ENCODE peak calls at places on chromosomes 6 and 20, in ten cellular contexts. J, L, N, V, Z, S, G, K, U and I are unnamed samples.

GRCh38 chr6:4637691-4638433 is 138.3 kb upstream of the CDYL start:
- DNase-seq in N (peak), L (no peak), U (peak), V (no peak), K (no peak), G (no peak), J (no peak), S (peak), Z (peak), I (no peak)

GRCh38 chr6:142322504-142323198 is 20.8 kb downstream of the ADGRG6 start:
- DNase-seq in Z (no peak), K (no peak), N (no peak), J (no peak), V (no peak), S (no peak), U (no peak), L (no peak), G (no peak), I (no peak)

GRCh38 chr6:46216879-46217278 is 46.1 kb upstream of the ENPP5 start:
- DNase-seq in K (no peak), N (no peak), U (no peak), L (no peak), S (no peak), Z (peak), J (no peak), V (no peak), G (no peak), I (no peak)

GRCh38 chr6:112086744-112087135 is 542 bp downstream of the TUBE1 start:
- DNase-seq in U (peak), L (no peak), N (no peak), J (no peak), G (no peak), S (peak), Z (peak), K (no peak), V (no peak), I (peak)

GRCh38 chr6:119096683-119097310 is 18.3 kb upstream of the FAM184A start:
- DNase-seq in S (peak), V (peak), G (no peak), J (no peak), K (peak), U (peak), L (no peak), N (no peak), Z (peak), I (no peak)

GRCh38 chr6:13030421-13030820 is 297.9 kb downstream of the TBC1D7 start:
- DNase-seq in K (no peak), G (no peak), N (no peak), L (no peak), J (no peak), Z (no peak), S (no peak), U (no peak), V (no peak), I (no peak)

GRCh38 chr20:50794846-50795634 is at the start of gene BCAS4:
- DNase-seq in K (peak), N (peak), S (peak), U (peak), J (peak), G (peak), V (peak), Z (peak), L (peak), I (no peak)

GRCh38 chr6:151010111-151010510 is 144.6 kb downstream of the MTHFD1L start:
- DNase-seq in N (no peak), L (no peak), U (no peak), S (no peak), J (no peak), G (no peak), V (no peak), K (no peak), Z (no peak), I (no peak)

GRCh38 chr20:50794181-50794845 is 548 bp upstream of the BCAS4 start:
- DNase-seq in S (no peak), N (no peak), V (no peak), K (peak), U (no peak), G (no peak), Z (no peak), L (no peak), J (peak), I (no peak)

GRCh38 chr6:96700931-96701330 is 136.3 kb downstream of the GPR63 start:
- DNase-seq in U (no peak), N (no peak), L (no peak), K (no peak), J (no peak), G (no peak), S (no peak), Z (no peak), V (no peak), I (no peak)

GRCh38 chr6:164379786-164380185 is 929.6 kb downstream of the C6orf118 start:
- DNase-seq in J (no peak), S (peak), K (no peak), N (no peak), Z (peak), L (no peak), G (no peak), V (no peak), U (peak), I (no peak)

GRCh38 chr20:51864967-51865366 is 62.6 kb upstream of the SALL4 start:
- DNase-seq in U (no peak), N (no peak), J (no peak), G (no peak), V (no peak), L (no peak), Z (no peak), K (no peak), S (no peak), I (no peak)

GRCh38 chr6:7073810-7074525 is 33.8 kb upstream of the RREB1 start:
- DNase-seq in J (peak), N (no peak), V (peak), S (no peak), U (no peak), G (peak), L (peak), Z (no peak), K (no peak), I (no peak)

GRCh38 chr6:55980627-55981211 is 105.3 kb upstream of the BMP5 start:
- DNase-seq in S (peak), J (no peak), K (no peak), G (peak), L (no peak), V (peak), Z (peak), N (no peak), U (peak), I (peak)

GRCh38 chr6:16047435-16047834 is 81.5 kb upstream of the MYLIP start:
- DNase-seq in S (no peak), Z (no peak), U (no peak), G (no peak), L (no peak), J (no peak), K (no peak), N (no peak), V (no peak), I (no peak)

GRCh38 chr20:371755-372542 is 8.6 kb upstream of the TRIB3 start:
- DNase-seq in G (peak), N (no peak), S (peak), J (peak), L (no peak), Z (peak), K (peak), U (peak), V (peak), I (no peak)

GRCh38 chr6:13226071-13226470 is 102.3 kb downstream of the TBC1D7 start:
- DNase-seq in S (no peak), U (no peak), J (no peak), G (no peak), L (no peak), Z (no peak), K (no peak), N (no peak), V (no peak), I (no peak)

GRCh38 chr20:17873410-17874270 is 95.0 kb downstream of the SNX5 start:
- DNase-seq in U (peak), L (no peak), S (peak), J (peak), G (peak), K (no peak), N (peak), Z (peak), V (peak), I (no peak)

GRCh38 chr20:40612247-40612646 is 76.8 kb downstream of the MAFB start:
- DNase-seq in V (no peak), K (no peak), G (no peak), U (no peak), N (no peak), S (no peak), J (no peak), L (no peak), Z (no peak), I (no peak)

GRCh38 chr6:36319436-36319762 is 17.3 kb downstream of the BNIP5 start:
- DNase-seq in N (no peak), U (no peak), J (no peak), L (no peak), V (no peak), S (no peak), K (no peak), Z (no peak), G (peak), I (peak)

GRCh38 chr20:1319051-1319450 is 9.9 kb downstream of the SDCBP2 start:
- DNase-seq in K (no peak), N (no peak), U (no peak), Z (peak), S (no peak), G (no peak), V (no peak), L (no peak), J (no peak), I (no peak)

GRCh38 chr6:19547507-19547906 is 289.7 kb upstream of the ID4 start:
- DNase-seq in G (no peak), U (no peak), V (no peak), K (no peak), S (no peak), L (no peak), N (no peak), J (no peak), Z (no peak), I (no peak)

GRCh38 chr6:130776287-130776925 is 50.8 kb upstream of the SMLR1 start:
- DNase-seq in U (no peak), J (no peak), S (no peak), L (no peak), K (no peak), G (no peak), V (no peak), Z (no peak), N (no peak), I (no peak)

GRCh38 chr6:35688605-35689322 is at the start of gene FKBP5:
- DNase-seq in S (peak), G (peak), K (peak), N (peak), Z (peak), J (peak), L (peak), V (peak), U (peak), I (peak)

GRCh38 chr20:3659492-3660261 is 3.5 kb downstream of the GFRA4 start:
- DNase-seq in G (no peak), V (no peak), S (no peak), L (no peak), N (no peak), Z (no peak), U (no peak), J (no peak), K (no peak), I (no peak)

GRCh38 chr6:139832493-139832892 is 458.0 kb upstream of the CITED2 start:
- DNase-seq in Z (no peak), K (no peak), L (no peak), N (no peak), V (no peak), J (no peak), U (no peak), G (no peak), S (no peak), I (no peak)

GRCh38 chr6:140043762-140044378 is 669.4 kb upstream of the CITED2 start:
- DNase-seq in S (peak), U (peak), V (no peak), K (no peak), L (no peak), N (no peak), J (no peak), G (no peak), Z (peak), I (no peak)

GRCh38 chr20:15289337-15289736 is 951.9 kb upstream of the FLRT3 start:
- DNase-seq in L (no peak), J (no peak), S (no peak), N (no peak), U (no peak), K (no peak), V (no peak), Z (no peak), G (no peak), I (no peak)

GRCh38 chr6:4274382-4275082 is 139.2 kb upstream of the ECI2 start:
- DNase-seq in S (peak), K (no peak), Z (no peak), V (no peak), L (no peak), G (no peak), J (no peak), N (no peak), U (no peak), I (no peak)

GRCh38 chr6:9121551-9121950 is 686.2 kb upstream of the SLC35B3 start:
- DNase-seq in K (no peak), Z (peak), G (no peak), L (no peak), N (no peak), S (peak), J (no peak), V (no peak), U (no peak), I (no peak)

GRCh38 chr6:69601132-69601531 is 195.7 kb downstream of the LMBRD1 start:
- DNase-seq in U (no peak), N (no peak), S (no peak), L (no peak), V (no peak), G (no peak), K (no peak), Z (no peak), J (no peak), I (peak)

GRCh38 chr20:50297498-50298348 is 107.1 kb downstream of the CEBPB start:
- DNase-seq in S (no peak), J (peak), K (no peak), N (no peak), Z (no peak), U (no peak), G (no peak), V (no peak), L (no peak), I (no peak)

GRCh38 chr6:146650799-146651481 is 52.2 kb downstream of the ADGB start:
- DNase-seq in Z (no peak), L (no peak), J (no peak), S (no peak), U (no peak), V (no peak), K (no peak), N (no peak), G (no peak), I (no peak)

GRCh38 chr6:140082867-140083297 is 708.4 kb upstream of the CITED2 start:
- DNase-seq in U (peak), G (no peak), V (no peak), S (peak), J (no peak), K (no peak), Z (peak), N (no peak), L (no peak), I (peak)

GRCh38 chr6:43933111-43933885 is 163.3 kb downstream of the VEGFA start:
- DNase-seq in G (no peak), V (no peak), J (peak), L (no peak), U (no peak), N (peak), S (peak), K (no peak), Z (no peak), I (no peak)

GRCh38 chr6:3748208-3748701 is 3.3 kb downstream of the PXDC1 start:
- DNase-seq in Z (peak), J (no peak), S (peak), V (peak), K (no peak), N (no peak), L (no peak), G (peak), U (peak), I (peak)

GRCh38 chr6:137664183-137664582 is 170.0 kb upstream of the OLIG3 start:
- DNase-seq in V (no peak), N (no peak), U (no peak), G (no peak), L (no peak), K (no peak), Z (no peak), J (no peak), S (no peak), I (no peak)

GRCh38 chr20:63071541-63072181 is 64.9 kb upstream of the BHLHE23 start:
- DNase-seq in Z (peak), L (peak), J (peak), S (peak), G (no peak), V (no peak), U (peak), N (peak), K (peak), I (no peak)

GRCh38 chr6:89492025-89492640 is 59.2 kb downstream of the ANKRD6 start:
- DNase-seq in K (no peak), V (no peak), J (no peak), S (no peak), Z (no peak), G (no peak), L (no peak), U (no peak), N (no peak), I (no peak)

GRCh38 chr20:42895062-42895461 is 294.6 kb downstream of the PTPRT start:
- DNase-seq in N (no peak), L (no peak), J (no peak), G (no peak), Z (no peak), S (no peak), K (no peak), U (no peak), V (no peak), I (no peak)

GRCh38 chr6:84791927-84792326 is 27.5 kb upstream of the TBX18 start:
- DNase-seq in J (no peak), Z (no peak), N (no peak), S (no peak), G (no peak), V (no peak), L (no peak), U (no peak), K (no peak), I (no peak)
- H3K4me3 ChIP-seq in J (no peak), Z (no peak), N (no peak), S (no peak), G (no peak), V (no peak), L (no peak), U (no peak), K (no peak), I (no peak)

GRCh38 chr6:82612475-82612874 is 248.9 kb downstream of the TPBG start:
- DNase-seq in L (no peak), S (peak), G (no peak), V (no peak), N (no peak), Z (no peak), U (no peak), K (no peak), J (no peak), I (no peak)

GRCh38 chr6:82614518-82614917 is 250.9 kb downstream of the TPBG start:
- DNase-seq in G (no peak), V (no peak), L (no peak), S (no peak), N (no peak), U (no peak), Z (no peak), K (no peak), J (no peak), I (no peak)

GRCh38 chr6:82619573-82619972 is 256.0 kb downstream of the TPBG start:
- DNase-seq in S (no peak), Z (no peak), U (no peak), L (no peak), J (no peak), K (no peak), G (no peak), N (no peak), V (no peak), I (no peak)

GRCh38 chr6:82617648-82618047 is 254.0 kb downstream of the TPBG start:
- DNase-seq in V (no peak), N (no peak), U (peak), G (no peak), K (no peak), J (no peak), S (peak), L (no peak), Z (peak), I (no peak)

DNA sequence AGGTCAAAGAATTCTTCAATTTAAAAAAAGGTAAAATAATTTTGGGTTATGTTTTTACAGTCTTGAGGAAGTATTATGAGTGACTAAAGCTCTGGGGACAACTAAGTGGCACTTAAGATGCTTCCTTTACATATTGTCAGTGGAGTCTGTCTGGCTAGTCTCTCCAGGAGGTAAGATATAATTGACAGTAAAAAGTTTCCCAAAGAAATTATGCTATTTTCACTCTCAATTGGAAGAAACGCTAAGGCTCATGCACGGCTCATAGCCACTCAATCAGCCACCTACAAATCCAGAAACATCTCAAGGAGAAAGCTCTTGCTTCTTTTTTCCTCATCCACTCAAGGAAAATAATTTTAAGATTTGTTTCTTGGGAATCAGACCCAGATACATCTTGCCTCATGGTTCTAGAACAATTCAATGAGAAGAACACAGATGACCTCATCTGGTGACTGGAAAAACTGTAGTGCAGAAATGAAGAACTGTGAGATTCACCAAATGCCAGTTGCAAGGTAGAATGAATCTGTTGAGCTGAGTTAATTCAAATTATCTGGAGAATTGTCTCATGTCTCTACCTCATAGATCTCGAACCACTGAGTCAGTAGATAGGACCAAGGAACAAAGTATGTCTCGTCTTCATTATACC is 252.9 kb downstream of the TPBG start:
- DNase-seq in L (no peak), V (no peak), S (no peak), K (no peak), U (peak), N (no peak), Z (peak), G (no peak), J (no peak), I (no peak)
- TF ChIP-seq CTCF in L (no peak), V (peak), S (peak), K (peak), U (no peak), N (peak), Z (peak), G (no peak), J (no peak), I (no peak)

GRCh38 chr20:21398109-21398480 is 769 bp upstream of the NKX2-4 start:
- DNase-seq in L (no peak), V (no peak), N (no peak), U (no peak), S (no peak), J (no peak), Z (no peak), G (no peak), K (no peak), I (no peak)

GRCh38 chr20:21398505-21399057 is 1.3 kb upstream of the NKX2-4 start:
- DNase-seq in U (no peak), G (no peak), L (no peak), S (peak), Z (no peak), N (no peak), K (no peak), J (no peak), V (no peak), I (no peak)

GRCh38 chr20:21396921-21397340 is 395 bp downstream of the NKX2-4 start:
- DNase-seq in K (no peak), S (no peak), G (no peak), U (no peak), J (no peak), V (no peak), N (no peak), L (peak), Z (no peak), I (no peak)

GRCh38 chr20:21396045-21396893 is 1.1 kb downstream of the NKX2-4 start:
- DNase-seq in N (no peak), L (peak), S (no peak), K (no peak), Z (no peak), J (no peak), U (no peak), V (no peak), G (no peak), I (no peak)

GRCh38 chr20:21397341-21398108 is at the start of gene NKX2-4:
- DNase-seq in L (no peak), V (no peak), N (no peak), G (no peak), U (no peak), J (no peak), K (no peak), S (no peak), Z (no peak), I (no peak)
- H3K4me3 ChIP-seq in L (no peak), V (peak), N (no peak), G (peak), U (no peak), J (peak), K (no peak), S (no peak), Z (no peak), I (no peak)

DNA sequence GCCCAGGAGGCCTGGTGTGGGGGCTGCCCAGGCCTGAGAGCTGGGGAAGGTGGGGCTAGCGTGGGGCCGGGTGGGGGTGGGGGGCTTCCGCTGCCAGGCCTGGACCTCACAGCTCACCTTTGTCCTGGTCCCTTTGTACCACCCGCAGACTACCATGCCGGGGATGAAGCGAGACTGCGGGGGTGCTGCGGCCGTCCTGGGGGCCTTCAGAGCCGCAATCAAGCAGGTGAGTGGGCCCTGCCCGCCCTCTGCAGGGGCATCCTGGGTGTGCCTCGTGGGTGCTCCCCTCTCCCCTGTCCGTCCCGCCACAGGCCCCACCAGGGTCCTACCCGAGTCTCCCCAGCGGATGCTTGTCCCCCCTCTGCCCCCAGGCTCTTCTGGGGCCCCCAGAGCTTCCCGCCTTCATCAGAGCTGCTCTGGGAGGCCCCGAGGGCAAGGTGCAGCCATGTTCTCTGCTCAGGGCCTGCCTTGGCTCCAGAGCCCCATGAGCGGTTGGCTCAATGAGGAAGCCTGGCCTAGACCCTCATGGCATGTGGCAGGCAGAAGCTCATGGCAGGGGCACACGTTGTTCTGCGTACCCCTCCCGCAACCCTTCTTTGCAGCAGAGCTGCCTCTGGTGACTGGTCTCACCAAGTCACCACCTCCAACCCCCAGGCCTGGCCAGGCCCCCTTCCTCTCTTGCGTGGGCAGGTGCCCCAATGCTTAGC is 14.5 kb downstream of the NPEPL1 start:
- DNase-seq in G (peak), V (no peak), J (peak), S (no peak), K (peak), N (no peak), Z (no peak), L (no peak), U (no peak), I (no peak)
- TF ChIP-seq CTCF in G (no peak), V (no peak), J (no peak), S (no peak), K (no peak), N (no peak), Z (no peak), L (no peak), U (no peak), I (no peak)